ENCODE peak calls at places on chromosomes 2 and 18, in six cellular contexts. S, Q, U, M, D and Z are unnamed samples.
A peak's percentile ranks its signal among the peaks of the same experiment; 100 is the strongest.

GRCh38 chr2:29323961-29324360 is 208.7 kb downstream of the CLIP4 start:
- DNase-seq in S (no peak), Q (no peak), U (peak; percentile 13), M (peak; percentile 70), D (no peak), Z (no peak)

GRCh38 chr2:10449838-10450691 is 1.9 kb upstream of the ODC1 start:
- DNase-seq in S (peak; percentile 93), Q (no peak), U (no peak), M (no peak), D (no peak), Z (no peak)

GRCh38 chr2:73295751-73296400 is 2.5 kb upstream of the EGR4 start:
- DNase-seq in S (peak; percentile 15), Q (no peak), U (no peak), M (peak; percentile 72), D (no peak), Z (no peak)

GRCh38 chr2:96106991-96107882 is 9.1 kb downstream of the ADRA2B start:
- DNase-seq in S (no peak), Q (peak; percentile 43), U (no peak), M (no peak), D (no peak), Z (no peak)

GRCh38 chr18:33270297-33270696 is 170.2 kb downstream of the CCDC178 start:
- DNase-seq in S (no peak), Q (no peak), U (no peak), M (no peak), D (no peak), Z (no peak)

GRCh38 chr2:118430510-118431187 is 342.4 kb downstream of the INSIG2 start:
- DNase-seq in S (peak; percentile 38), Q (no peak), U (peak; percentile 38), M (peak; percentile 3), D (no peak), Z (no peak)

GRCh38 chr2:239190921-239191885 is 209.6 kb downstream of the HDAC4 start:
- DNase-seq in S (no peak), Q (peak; percentile 43), U (no peak), M (no peak), D (no peak), Z (no peak)

GRCh38 chr2:126244937-126245336 is 411.0 kb upstream of the GYPC start:
- DNase-seq in S (peak; percentile 64), Q (peak; percentile 95), U (no peak), M (no peak), D (peak; percentile 15), Z (peak; percentile 3)

GRCh38 chr2:236558999-236559978 is 10.3 kb upstream of the ACKR3 start:
- DNase-seq in S (no peak), Q (no peak), U (no peak), M (no peak), D (no peak), Z (no peak)

GRCh38 chr2:85503611-85504433 is 35.1 kb upstream of the MAT2A start:
- DNase-seq in S (no peak), Q (no peak), U (peak; percentile 45), M (no peak), D (no peak), Z (no peak)

GRCh38 chr18:48713302-48713701 is 174.5 kb downstream of the CTIF start:
- DNase-seq in S (no peak), Q (no peak), U (no peak), M (no peak), D (no peak), Z (no peak)

GRCh38 chr2:147156970-147157369 is 687.9 kb upstream of the ACVR2A start:
- DNase-seq in S (no peak), Q (no peak), U (no peak), M (no peak), D (no peak), Z (no peak)

GRCh38 chr2:15666776-15667578 is 75.3 kb downstream of the DDX1 start:
- DNase-seq in S (no peak), Q (no peak), U (no peak), M (no peak), D (no peak), Z (no peak)

GRCh38 chr2:162545254-162545653 is 201.3 kb downstream of the GCA start:
- DNase-seq in S (no peak), Q (no peak), U (no peak), M (peak; percentile 18), D (no peak), Z (no peak)

GRCh38 chr18:63427566-63427965 is 5.3 kb upstream of the VPS4B start:
- DNase-seq in S (no peak), Q (peak; percentile 60), U (no peak), M (no peak), D (no peak), Z (no peak)

GRCh38 chr18:67924656-67925055 is 408.1 kb upstream of the DSEL start:
- DNase-seq in S (no peak), Q (no peak), U (no peak), M (no peak), D (no peak), Z (no peak)

GRCh38 chr2:196970089-196970488 is 43.6 kb upstream of the PGAP1 start:
- DNase-seq in S (no peak), Q (no peak), U (no peak), M (no peak), D (no peak), Z (no peak)

GRCh38 chr2:124755386-124755785 is 730.3 kb downstream of the CNTNAP5 start:
- DNase-seq in S (no peak), Q (no peak), U (peak; percentile 10), M (no peak), D (no peak), Z (no peak)

GRCh38 chr2:45134014-45134413 is 124.8 kb upstream of the SIX2 start:
- DNase-seq in S (no peak), Q (peak; percentile 61), U (no peak), M (peak; percentile 72), D (no peak), Z (no peak)

GRCh38 chr2:203692039-203692710 is 14.3 kb upstream of the CD28 start:
- DNase-seq in S (no peak), Q (no peak), U (no peak), M (no peak), D (no peak), Z (no peak)

GRCh38 chr2:110678457-110679336 is 834 bp upstream of the BUB1 start:
- DNase-seq in S (peak; percentile 28), Q (peak; percentile 69), U (no peak), M (peak; percentile 49), D (peak; percentile 21), Z (peak; percentile 6)

GRCh38 chr18:21242141-21243040 is at the start of gene GREB1L:
- DNase-seq in S (no peak), Q (peak; percentile 89), U (peak; percentile 42), M (peak; percentile 97), D (peak; percentile 72), Z (peak; percentile 9)

GRCh38 chr2:97717618-97718005 is 4.2 kb downstream of the ZAP70 start:
- DNase-seq in S (no peak), Q (no peak), U (no peak), M (no peak), D (no peak), Z (no peak)

GRCh38 chr2:175167076-175167791 is 769 bp downstream of the ATF2 start:
- DNase-seq in S (peak; percentile 23), Q (peak; percentile 70), U (peak; percentile 42), M (peak; percentile 67), D (no peak), Z (peak; percentile 3)

GRCh38 chr2:135004005-135004746 is 43.1 kb downstream of the MAP3K19 start:
- DNase-seq in S (peak; percentile 80), Q (peak; percentile 92), U (peak; percentile 72), M (peak; percentile 86), D (peak; percentile 48), Z (peak; percentile 68)

GRCh38 chr2:31980674-31981356 is 30.0 kb downstream of the MEMO1 start:
- DNase-seq in S (peak; percentile 26), Q (no peak), U (peak; percentile 56), M (peak; percentile 9), D (peak; percentile 17), Z (no peak)

GRCh38 chr2:230758566-230759480 is 46.2 kb downstream of the CAB39 start:
- DNase-seq in S (no peak), Q (no peak), U (peak; percentile 92), M (no peak), D (no peak), Z (no peak)

GRCh38 chr2:240395896-240396622 is 39.4 kb upstream of the GPC1 start:
- DNase-seq in S (no peak), Q (peak; percentile 20), U (no peak), M (no peak), D (no peak), Z (no peak)

GRCh38 chr2:213429516-213429915 is 145.3 kb downstream of the SPAG16 start:
- DNase-seq in S (no peak), Q (no peak), U (peak; percentile 20), M (no peak), D (no peak), Z (no peak)

GRCh38 chr2:109185801-109186570 is 57.0 kb downstream of the SH3RF3 start:
- DNase-seq in S (no peak), Q (peak; percentile 34), U (peak; percentile 62), M (no peak), D (no peak), Z (no peak)

GRCh38 chr18:55863876-55864275 is 275.9 kb upstream of the TCF4 start:
- DNase-seq in S (no peak), Q (no peak), U (no peak), M (peak; percentile 34), D (no peak), Z (no peak)

GRCh38 chr18:7743256-7743655 is 176.1 kb downstream of the PTPRM start:
- DNase-seq in S (no peak), Q (no peak), U (no peak), M (no peak), D (no peak), Z (no peak)

GRCh38 chr2:64675860-64676259 is 22.1 kb upstream of the SERTAD2 start:
- DNase-seq in S (no peak), Q (no peak), U (no peak), M (no peak), D (no peak), Z (peak; percentile 55)

GRCh38 chr18:48961547-48961946 is 10.8 kb upstream of the SMAD7 start:
- DNase-seq in S (peak; percentile 33), Q (no peak), U (no peak), M (no peak), D (no peak), Z (no peak)

GRCh38 chr2:36561223-36561944 is 36.6 kb downstream of the FEZ2 start:
- DNase-seq in S (peak; percentile 89), Q (no peak), U (peak; percentile 91), M (no peak), D (no peak), Z (no peak)

GRCh38 chr18:60277855-60278480 is 94.6 kb downstream of the MC4R start:
- DNase-seq in S (no peak), Q (no peak), U (peak; percentile 50), M (peak; percentile 42), D (no peak), Z (no peak)

GRCh38 chr2:63435080-63435479 is 153.2 kb downstream of the WDPCP start:
- DNase-seq in S (no peak), Q (no peak), U (no peak), M (no peak), D (no peak), Z (no peak)

GRCh38 chr2:40451926-40452605 is at the start of gene SLC8A1:
- DNase-seq in S (no peak), Q (peak; percentile 76), U (no peak), M (peak; percentile 82), D (no peak), Z (no peak)